ENCODE peak calls at places on chromosomes 2 and 18, in seven cellular contexts. X is pulmonary artery endothelial cell, Z is NCI-H510A treated with DMSO at 0.1 percent for 48 hours, R is foreskin fibroblast, F is NCI-H1092 treated with DMSO at 0.1 percent for 48 hours, V is T-helper 1 cell, U is cardiac muscle cell. W is an unnamed sample.

GRCh38 chr2:20212871-20213503 is 11.9 kb downstream of the SDC1 start:
- DNase-seq in V (no peak), U (no peak), R (peak; percentile 45), F (no peak), X (no peak), Z (peak; percentile 46), W (no peak)

GRCh38 chr2:58030789-58031188 is 15.8 kb upstream of the VRK2 start:
- DNase-seq in U (no peak), R (peak; percentile 17), X (no peak), Z (no peak), V (no peak), F (no peak), W (no peak)

GRCh38 chr2:84874381-84875212 is 6.3 kb downstream of the TRABD2A start:
- DNase-seq in V (no peak), R (peak; percentile 53), X (no peak), F (no peak), U (no peak), Z (no peak), W (no peak)

GRCh38 chr2:197031805-197032204 is 105.3 kb upstream of the PGAP1 start:
- DNase-seq in F (no peak), X (no peak), V (no peak), R (no peak), U (peak; percentile 29), Z (no peak), W (no peak)

GRCh38 chr2:8475349-8476045 is 206.4 kb upstream of the ID2 start:
- DNase-seq in V (no peak), R (no peak), F (peak; percentile 21), X (no peak), Z (peak; percentile 41), U (no peak), W (peak; percentile 54)

GRCh38 chr2:105739944-105740734 is 4.6 kb upstream of the NCK2 start:
- DNase-seq in V (no peak), U (no peak), R (no peak), X (no peak), Z (no peak), F (no peak), W (no peak)

GRCh38 chr18:44715245-44715644 is 34.6 kb downstream of the SETBP1 start:
- DNase-seq in R (peak; percentile 95), X (no peak), V (no peak), F (peak; percentile 52), U (peak; percentile 43), Z (no peak), W (peak; percentile 67)

GRCh38 chr2:55807900-55808299 is 114.3 kb upstream of the PNPT1 start:
- DNase-seq in R (no peak), V (no peak), Z (no peak), U (no peak), F (no peak), X (no peak), W (no peak)

GRCh38 chr18:74083071-74083954 is 64.3 kb downstream of the FBXO15 start:
- DNase-seq in Z (peak; percentile 34), R (peak; percentile 30), U (no peak), F (no peak), X (no peak), V (no peak), W (no peak)

GRCh38 chr2:26460613-26461031 is 17.3 kb downstream of the OTOF start:
- DNase-seq in Z (no peak), F (no peak), U (no peak), V (no peak), R (no peak), X (no peak), W (no peak)

GRCh38 chr2:240319221-240319854 is 116.1 kb upstream of the GPC1 start:
- DNase-seq in V (no peak), F (no peak), R (no peak), X (no peak), U (peak; percentile 15), Z (no peak), W (no peak)

GRCh38 chr2:96891591-96892333 is 21.9 kb upstream of the SEMA4C start:
- DNase-seq in U (peak; percentile 61), Z (peak; percentile 69), X (no peak), V (peak; percentile 23), F (no peak), R (no peak), W (peak; percentile 86)

GRCh38 chr2:231613054-231613654 is 20.5 kb downstream of the TEX44 start:
- DNase-seq in F (peak; percentile 22), V (no peak), U (peak; percentile 26), Z (no peak), R (no peak), X (no peak), W (no peak)

GRCh38 chr2:119841550-119841949 is 81.8 kb downstream of the PTPN4 start:
- DNase-seq in V (no peak), R (no peak), U (no peak), Z (no peak), F (no peak), X (no peak), W (no peak)

GRCh38 chr2:24253303-24253919 is 78.6 kb downstream of the FAM228A start:
- DNase-seq in F (no peak), U (peak; percentile 6), R (peak; percentile 72), Z (no peak), X (no peak), V (no peak), W (no peak)

GRCh38 chr2:84297155-84297554 is 161.9 kb downstream of the SUCLG1 start:
- DNase-seq in F (no peak), Z (no peak), R (no peak), V (no peak), X (no peak), U (no peak), W (peak; percentile 75)

GRCh38 chr18:37294951-37295350 is 270.6 kb downstream of the CELF4 start:
- DNase-seq in U (peak; percentile 52), Z (peak; percentile 26), V (no peak), F (no peak), X (no peak), R (peak; percentile 9), W (peak; percentile 81)

GRCh38 chr2:119223521-119224390 is at the start of gene STEAP3:
- DNase-seq in U (peak; percentile 66), X (no peak), R (peak; percentile 87), V (no peak), Z (peak; percentile 79), F (peak; percentile 26), W (peak; percentile 91)

GRCh38 chr2:47062721-47063120 is 92.4 kb downstream of the STPG4 start:
- DNase-seq in F (no peak), U (no peak), X (no peak), R (peak; percentile 74), V (no peak), Z (no peak), W (no peak)

GRCh38 chr2:157876771-157877108 is 610 bp upstream of the ACVR1 start:
- DNase-seq in F (peak; percentile 33), X (no peak), Z (no peak), U (no peak), V (no peak), R (no peak), W (no peak)

GRCh38 chr18:32707153-32707552 is 65.7 kb downstream of the KLHL14 start:
- DNase-seq in U (no peak), X (no peak), Z (peak; percentile 55), V (no peak), F (peak; percentile 18), R (no peak), W (no peak)

GRCh38 chr18:31694297-31694696 is 9.9 kb upstream of the B4GALT6 start:
- DNase-seq in F (no peak), X (no peak), V (no peak), U (no peak), Z (no peak), R (no peak), W (no peak)

GRCh38 chr2:11866358-11867335 is 120.2 kb downstream of the LPIN1 start:
- DNase-seq in V (no peak), F (peak; percentile 48), X (no peak), Z (peak; percentile 90), U (no peak), R (no peak), W (no peak)

GRCh38 chr2:207930747-207931146 is 94.6 kb downstream of the PLEKHM3 start:
- DNase-seq in X (no peak), Z (peak; percentile 94), F (peak; percentile 79), R (no peak), V (no peak), U (no peak), W (peak; percentile 76)

GRCh38 chr2:15811367-15811766 is 129.0 kb upstream of the MYCN start:
- DNase-seq in F (no peak), R (no peak), U (peak; percentile 21), Z (no peak), X (no peak), V (no peak), W (peak; percentile 66)

GRCh38 chr2:113126845-113127645 is at the start of gene IL1RN:
- DNase-seq in Z (no peak), R (no peak), X (no peak), F (no peak), U (no peak), V (no peak), W (no peak)

GRCh38 chr2:20634430-20635095 is 16.3 kb downstream of the HS1BP3 start:
- DNase-seq in V (no peak), X (no peak), F (no peak), Z (no peak), R (peak; percentile 90), U (peak; percentile 67), W (no peak)

W was measured in ELF-1.